ENCODE peak calls at places on chromosome 1, in seven cellular contexts. N is aorta, S is endothelial cell of umbilical vein, R is kidney, J is stomach, H is endodermal cell, L is left ventricle myocardium inferior. Y is an unnamed sample. For H3K4me1 and H3K36me3, the result is how much of the 10 kb centered on the place peaks cover.

GRCh38 chr1:226129230-226129629 is 57.3 kb downstream of the ACBD3 start:
- DNase-seq in N (peak), S (no peak), R (no peak), J (no peak), H (peak), L (no peak), Y (no peak)

GRCh38 chr1:1069711-1070676 is 4.1 kb downstream of the RNF223 start:
- DNase-seq in N (no peak), S (no peak), R (peak), J (no peak), H (no peak), L (no peak), Y (peak)

GRCh38 chr1:35278886-35279554 is 10.5 kb downstream of the ZMYM4 start:
- DNase-seq in N (no peak), S (no peak), R (no peak), J (no peak), H (no peak), L (no peak), Y (no peak)

GRCh38 chr1:216662681-216663080 is 60.5 kb downstream of the ESRRG start:
- DNase-seq in N (no peak), S (no peak), R (no peak), J (no peak), H (no peak), L (no peak), Y (no peak)

GRCh38 chr1:150322310-150322709 is 977 bp downstream of the PRPF3 start:
- DNase-seq in N (no peak), S (no peak), R (no peak), J (no peak), H (no peak), L (no peak), Y (no peak)

GRCh38 chr1:25045480-25046193 is 115.6 kb upstream of the RUNX3 start:
- DNase-seq in N (no peak), S (no peak), R (no peak), J (no peak), H (no peak), L (no peak), Y (no peak)

GRCh38 chr1:20376880-20377494 is 86.3 kb downstream of the VWA5B1 start:
- DNase-seq in N (no peak), S (peak), R (no peak), J (peak), H (peak), L (peak), Y (no peak)

GRCh38 chr1:167820684-167821355 is 93.1 kb downstream of the ADCY10 start:
- DNase-seq in N (no peak), S (no peak), R (no peak), J (no peak), H (peak), L (no peak), Y (no peak)

GRCh38 chr1:47996406-47997226 is 569 bp downstream of the TRABD2B start:
- DNase-seq in N (peak), S (no peak), R (peak), J (no peak), H (peak), L (no peak), Y (no peak)

GRCh38 chr1:30316056-30316455 is 407.3 kb downstream of the MATN1 start:
- DNase-seq in N (no peak), S (no peak), R (no peak), J (peak), H (no peak), L (no peak), Y (no peak)

GRCh38 chr1:167631987-167632680 is 2.1 kb downstream of the RCSD1 start:
- DNase-seq in N (no peak), S (no peak), R (no peak), J (no peak), H (peak), L (no peak), Y (peak)

GRCh38 chr1:167805041-167805556 is 83.3 kb downstream of the MPZL1 start:
- DNase-seq in N (no peak), S (no peak), R (no peak), J (no peak), H (no peak), L (no peak), Y (peak)

GRCh38 chr1:100631015-100631521 is 88.5 kb upstream of the VCAM1 start:
- DNase-seq in N (no peak), S (peak), R (no peak), J (no peak), H (no peak), L (no peak), Y (no peak)

GRCh38 chr1:156282143-156282478 is 514 bp downstream of the SMG5 start:
- DNase-seq in N (no peak), S (peak), R (no peak), J (no peak), H (no peak), L (no peak), Y (no peak)

DNA sequence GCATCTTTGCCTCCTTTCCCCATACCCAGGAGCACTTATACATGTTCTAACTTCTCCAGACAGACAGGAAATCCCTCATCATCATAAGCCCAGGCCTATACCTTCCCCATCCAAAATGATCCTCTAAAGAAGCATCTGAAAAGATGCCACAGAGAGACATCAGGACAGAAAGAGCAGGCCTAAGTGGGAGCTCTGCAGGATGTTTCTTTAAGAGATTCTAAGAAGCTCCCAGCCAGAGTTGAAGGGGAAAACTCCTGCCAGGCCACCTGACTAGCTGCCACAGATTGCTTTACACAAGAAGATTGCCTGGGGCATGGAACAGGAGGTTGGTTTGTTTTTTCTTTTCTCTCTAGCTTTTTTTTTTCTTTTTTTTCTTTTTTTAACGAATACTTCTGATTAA is 275.8 kb downstream of the VAV3 start:
- DNase-seq in N (no peak), S (no peak), R (peak), J (peak), H (peak), L (no peak), Y (no peak)
- H3K4me1 ChIP-seq in N (under half), S (under half), R (under half), J (under half), H (under half), L (under half), Y (under half)

DNA sequence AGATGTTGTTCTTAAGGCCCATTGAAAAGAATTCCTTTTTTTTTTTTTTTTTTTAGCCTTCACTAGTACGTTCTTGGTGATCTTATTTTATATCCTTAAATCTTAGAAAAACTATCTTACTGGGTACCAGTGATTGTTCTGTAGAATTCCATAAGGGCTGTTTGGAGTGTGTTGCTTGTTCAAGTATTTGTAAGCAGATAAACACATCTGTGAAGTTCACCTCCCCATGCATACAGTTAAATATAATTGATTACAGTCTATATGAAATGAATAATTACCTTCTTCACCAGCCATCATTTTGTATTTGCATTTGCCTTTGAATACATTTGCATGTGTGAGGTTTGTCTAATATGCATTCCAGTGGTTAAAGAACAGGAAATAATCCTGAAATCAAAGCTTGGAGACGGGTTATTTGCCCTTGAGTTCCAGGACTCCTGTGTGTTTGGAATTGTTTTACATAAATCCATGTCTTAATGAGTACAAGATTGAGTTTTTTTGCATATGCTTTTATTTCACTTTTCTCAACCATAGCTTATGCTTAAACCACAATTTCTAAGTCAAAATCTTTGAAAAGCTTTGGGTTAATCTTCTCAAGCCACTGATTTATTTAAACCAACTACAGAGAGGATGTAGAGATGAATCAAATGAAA is 73.1 kb downstream of the VPS13D start:
- DNase-seq in N (no peak), S (no peak), R (no peak), J (no peak), H (no peak), L (no peak), Y (no peak)
- H3K36me3 ChIP-seq in N (under half), S (under half), R (under half), J (half or more), H (half or more), L (half or more), Y (under half)

GRCh38 chr1:61457526-61457925 is 267.4 kb downstream of the TM2D1 start:
- DNase-seq in N (no peak), S (no peak), R (no peak), J (no peak), H (no peak), L (no peak), Y (no peak)
- H3K4me1 ChIP-seq in N (under half), S (under half), R (under half), J (under half), H (under half), L (under half), Y (under half)

GRCh38 chr1:67414574-67414973 is 15.6 kb downstream of the SERBP1 start:
- DNase-seq in N (no peak), S (no peak), R (no peak), J (no peak), H (no peak), L (no peak), Y (no peak)

GRCh38 chr1:67415041-67415440 is 15.2 kb downstream of the SERBP1 start:
- DNase-seq in N (no peak), S (no peak), R (no peak), J (no peak), H (no peak), L (no peak), Y (no peak)

GRCh38 chr1:67420835-67421492 is 9.2 kb downstream of the SERBP1 start:
- DNase-seq in N (no peak), S (no peak), R (no peak), J (no peak), H (no peak), L (no peak), Y (no peak)

DNA sequence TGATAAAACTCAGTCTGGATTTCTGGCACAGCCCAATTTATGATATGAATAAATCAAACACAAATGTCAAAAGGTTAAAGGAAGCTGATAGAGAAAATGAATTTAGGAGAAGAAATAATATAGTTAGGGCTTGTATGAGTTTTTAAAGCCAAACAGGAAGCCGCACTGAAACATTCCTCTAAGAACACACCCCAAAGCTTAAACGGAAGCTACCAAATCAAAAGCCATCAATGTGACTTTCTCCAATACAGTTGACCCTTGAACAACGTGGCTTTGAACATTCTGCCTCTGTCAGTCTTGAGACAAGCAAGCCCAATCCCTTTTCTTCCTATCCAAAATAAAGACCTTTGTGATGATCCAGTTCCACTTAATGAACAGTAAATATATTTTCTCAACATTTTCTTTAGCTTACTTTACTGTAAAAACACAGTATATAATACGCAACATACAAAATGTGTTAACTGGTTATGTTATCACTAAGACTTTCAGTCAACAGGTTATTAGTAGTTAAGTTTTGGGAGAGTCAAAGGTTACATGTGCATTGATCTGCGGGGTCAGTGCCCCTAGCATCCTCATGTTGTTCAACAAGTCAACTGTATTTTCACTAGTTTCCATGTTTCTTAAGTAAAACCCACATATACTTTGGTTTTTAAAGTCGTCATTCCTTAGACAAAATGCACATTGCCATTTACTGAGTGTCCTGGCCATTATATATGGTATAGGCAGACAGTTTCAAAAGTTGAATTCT is 11.2 kb downstream of the SERBP1 start:
- DNase-seq in N (no peak), S (no peak), R (no peak), J (no peak), H (no peak), L (no peak), Y (no peak)
- H3K36me3 ChIP-seq in N (under half), S (under half), R (half or more), J (half or more), H (half or more), L (half or more), Y (half or more)

Y was measured in CD4-positive, alpha-beta memory T cell.